ENCODE peak calls at places on chromosome 22, in seven cellular contexts. L is epithelial cell of esophagus, A is heart left ventricle, K is transverse colon, J is Calu3, R is ovary, Q is GM23338. E is an unnamed sample.

GRCh38 chr22:28885939-28886338 is 2.6 kb downstream of the ZNRF3 start:
- DNase-seq in Q (no peak), R (no peak), L (no peak), J (no peak), K (peak; percentile 49), A (no peak), E (no peak)

GRCh38 chr22:39664485-39665200 is 94.1 kb downstream of the CACNA1I start:
- DNase-seq in J (no peak), Q (peak; percentile 94), R (no peak), L (no peak), K (peak; percentile 24), A (no peak), E (peak; percentile 18)

GRCh38 chr22:43956805-43957463 is 1.7 kb downstream of the SAMM50 start:
- DNase-seq in Q (peak; percentile 25), R (no peak), A (no peak), L (peak; percentile 28), K (no peak), J (no peak), E (no peak)

GRCh38 chr22:42693055-42693762 is 27.5 kb downstream of the A4GALT start:
- DNase-seq in K (no peak), R (no peak), J (no peak), A (no peak), L (no peak), Q (no peak), E (no peak)

GRCh38 chr22:17952273-17952801 is 72.0 kb downstream of the MICAL3 start:
- DNase-seq in R (no peak), L (peak; percentile 32), A (no peak), K (peak; percentile 69), Q (no peak), J (no peak), E (no peak)

GRCh38 chr22:17910561-17911311 is 113.6 kb downstream of the MICAL3 start:
- DNase-seq in A (peak; percentile 80), J (no peak), R (peak; percentile 71), L (peak; percentile 77), Q (peak; percentile 68), K (peak; percentile 40), E (peak; percentile 29)

GRCh38 chr22:40010752-40011145 is 16.0 kb downstream of the FAM83F start:
- DNase-seq in R (no peak), J (no peak), L (no peak), K (no peak), Q (no peak), A (no peak), E (no peak)

GRCh38 chr22:48021946-48022345 is 1259.5 kb downstream of the TBC1D22A start:
- DNase-seq in R (no peak), A (no peak), K (no peak), J (no peak), Q (no peak), L (no peak), E (no peak)

GRCh38 chr22:43889366-43890253 is 2.2 kb downstream of the PNPLA5 start:
- DNase-seq in L (peak; percentile 47), Q (peak; percentile 24), R (no peak), J (no peak), A (no peak), K (no peak), E (no peak)

GRCh38 chr22:28123989-28124766 is 205.1 kb upstream of the PITPNB start:
- DNase-seq in L (peak; percentile 53), K (no peak), J (no peak), Q (no peak), R (no peak), A (no peak), E (no peak)

GRCh38 chr22:19866665-19867009 is 12.0 kb upstream of the GNB1L start:
- DNase-seq in A (no peak), K (no peak), R (no peak), J (no peak), L (no peak), Q (no peak), E (no peak)

GRCh38 chr22:19867617-19868016 is 12.9 kb upstream of the GNB1L start:
- DNase-seq in L (no peak), J (no peak), R (no peak), A (no peak), Q (no peak), K (no peak), E (no peak)

GRCh38 chr22:19868773-19869471 is 14.2 kb upstream of the GNB1L start:
- DNase-seq in A (no peak), L (peak; percentile 81), J (no peak), Q (no peak), K (peak; percentile 66), R (peak; percentile 11), E (no peak)

GRCh38 chr22:19869497-19870152 is 15.0 kb upstream of the GNB1L start:
- DNase-seq in R (no peak), A (no peak), K (no peak), J (no peak), Q (no peak), L (no peak), E (no peak)

GRCh38 chr22:19868333-19868732 is 13.7 kb upstream of the GNB1L start:
- DNase-seq in K (no peak), A (no peak), L (no peak), R (no peak), J (no peak), Q (no peak), E (no peak)
- TF ChIP-seq CTCF in K (no peak), A (no peak), L (peak; percentile 16), R (no peak), J (no peak), Q (peak; percentile 18), E (no peak)

DNA sequence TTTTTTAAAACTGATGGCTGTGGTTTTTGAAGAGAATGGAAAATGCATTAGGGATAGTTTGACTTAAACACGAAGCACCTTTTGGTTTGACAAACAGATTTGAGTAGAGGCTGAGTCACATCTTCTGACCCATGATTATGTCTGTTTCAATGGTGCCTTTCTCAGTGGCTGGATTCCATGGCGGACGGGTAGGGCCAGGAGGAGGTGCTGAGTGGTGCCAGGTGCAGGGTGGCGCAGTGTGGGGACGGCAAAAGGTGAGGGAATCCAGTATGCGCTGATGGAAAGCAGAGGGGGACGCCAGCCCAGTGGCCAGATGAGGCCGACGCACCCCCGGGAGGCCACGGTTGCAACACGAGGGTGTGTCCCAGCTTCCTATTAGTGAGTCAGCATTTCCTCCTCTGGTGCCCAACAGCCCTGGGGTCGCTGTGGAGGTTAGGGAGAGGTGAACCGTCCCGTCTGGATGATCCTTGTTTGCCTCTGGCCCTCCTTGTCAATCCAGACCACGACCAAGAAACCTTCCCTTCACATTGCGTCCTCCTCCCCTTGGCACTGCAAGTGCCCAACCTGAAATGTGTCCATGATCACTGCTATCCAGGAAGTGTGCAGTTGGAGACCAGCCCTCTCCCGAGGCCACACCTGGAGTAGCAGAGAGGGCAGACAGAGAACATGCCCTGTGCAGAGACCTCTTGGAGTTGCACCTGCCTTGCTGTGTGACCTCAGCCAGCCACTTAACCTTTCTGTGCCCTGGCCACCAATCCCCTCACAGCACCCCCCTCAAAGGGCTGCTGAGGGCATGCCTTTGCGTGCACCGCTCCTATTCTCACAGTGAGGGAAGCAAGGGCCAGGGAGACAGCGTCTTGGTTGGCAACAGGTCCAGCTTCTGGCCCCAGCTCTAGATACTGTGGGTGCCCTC is 32.5 kb upstream of the ATXN10 start:
- DNase-seq in Q (peak; percentile 18), A (no peak), L (peak; percentile 71), K (peak; percentile 69), J (peak; percentile 94), R (peak; percentile 40), E (no peak)
- TF ChIP-seq CTCF in Q (no peak), A (no peak), L (no peak), K (peak; percentile 11), J (no peak), R (no peak), E (no peak)

GRCh38 chr22:49142281-49142680 is 685.4 kb downstream of the BRD1 start:
- DNase-seq in Q (no peak), L (no peak), J (no peak), R (no peak), K (no peak), A (no peak), E (no peak)

GRCh38 chr22:49143812-49144211 is 683.9 kb downstream of the BRD1 start:
- DNase-seq in R (no peak), K (no peak), Q (no peak), A (no peak), J (no peak), L (no peak), E (no peak)

GRCh38 chr22:49141761-49142160 is 685.9 kb downstream of the BRD1 start:
- DNase-seq in K (no peak), Q (no peak), A (no peak), J (no peak), R (no peak), L (no peak), E (no peak)

GRCh38 chr22:49140921-49141680 is 686.6 kb downstream of the BRD1 start:
- DNase-seq in A (peak; percentile 34), J (no peak), L (no peak), Q (no peak), R (no peak), K (no peak), E (no peak)

GRCh38 chr22:49142891-49143290 is 684.8 kb downstream of the BRD1 start:
- DNase-seq in Q (no peak), R (no peak), L (no peak), J (no peak), A (no peak), K (no peak), E (no peak)
- TF ChIP-seq CTCF in Q (no peak), R (no peak), L (no peak), J (no peak), A (no peak), K (no peak), E (no peak)

DNA sequence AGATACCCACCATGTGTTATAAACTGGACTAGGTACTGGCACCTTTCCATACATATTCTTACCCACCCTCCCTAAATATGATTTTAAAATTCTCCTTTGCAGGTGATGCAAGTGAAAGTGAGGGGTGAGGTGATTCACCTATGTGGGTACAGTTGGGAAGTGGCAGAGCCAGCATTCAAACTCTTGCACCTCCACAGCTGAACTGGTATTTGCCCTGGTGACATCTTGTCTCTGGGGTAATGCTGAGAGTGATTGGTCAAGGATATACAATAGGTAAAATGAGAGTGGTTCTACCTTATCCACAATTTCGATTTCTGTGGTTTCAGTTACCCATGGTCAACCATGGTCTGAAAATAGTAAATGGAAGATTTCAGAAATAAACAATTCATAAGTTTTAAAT is 288.2 kb downstream of the MIAT start:
- DNase-seq in K (no peak), J (no peak), L (no peak), Q (no peak), A (no peak), R (no peak), E (no peak)
- TF ChIP-seq CTCF in K (no peak), J (no peak), L (no peak), Q (no peak), A (no peak), R (no peak), E (no peak)

GRCh38 chr22:50318356-50318697 is 8.5 kb downstream of the DENND6B start:
- DNase-seq in A (no peak), R (no peak), L (no peak), J (no peak), K (no peak), Q (no peak), E (no peak)
- TF ChIP-seq CTCF in A (no peak), R (no peak), L (no peak), J (no peak), K (no peak), Q (no peak), E (no peak)